ENCODE peak calls at places on chromosomes 4 and X, in four cellular contexts. One of them, this sample, is unnamed.

GRCh38 chr4:81531410-81531809 is 59.7 kb upstream of the RASGEF1B start:
- DNase-seq in NAMALWA: no peak
- DNase-seq in HEK293T: no peak
- DNase-seq in AG10803: no peak
- DNase-seq in this sample: no peak

GRCh38 chr4:1567808-1568581 is 116.1 kb downstream of the FAM53A start:
- DNase-seq in NAMALWA: no peak
- DNase-seq in HEK293T: no peak
- DNase-seq in AG10803: no peak
- DNase-seq in this sample: no peak

GRCh38 chr4:102388636-102389035 is 43.4 kb upstream of the SLC39A8 start:
- DNase-seq in NAMALWA: no peak
- DNase-seq in HEK293T: no peak
- DNase-seq in AG10803: no peak
- DNase-seq in this sample: no peak

GRCh38 chrX:108313662-108314061 is 124.6 kb downstream of the COL4A6 start:
- DNase-seq in NAMALWA: no peak
- DNase-seq in HEK293T: no peak
- DNase-seq in AG10803: no peak
- DNase-seq in this sample: no peak

GRCh38 chrX:24760601-24761000 is 66.9 kb downstream of the POLA1 start:
- DNase-seq in NAMALWA: no peak
- DNase-seq in HEK293T: no peak
- DNase-seq in AG10803: peak; percentile 61
- DNase-seq in this sample: peak; percentile 86

GRCh38 chr4:142567199-142567598 is 278.9 kb downstream of the INPP4B start:
- DNase-seq in NAMALWA: no peak
- DNase-seq in HEK293T: peak; percentile 19
- DNase-seq in AG10803: no peak
- DNase-seq in this sample: no peak

GRCh38 chrX:15973299-15973698 is 118.7 kb upstream of the AP1S2 start:
- DNase-seq in NAMALWA: peak; percentile 43
- DNase-seq in HEK293T: peak; percentile 33
- DNase-seq in AG10803: peak; percentile 4
- DNase-seq in this sample: peak; percentile 24

GRCh38 chrX:100895365-100896075 is 21.4 kb upstream of the NOX1 start:
- DNase-seq in NAMALWA: peak; percentile 39
- DNase-seq in HEK293T: peak; percentile 49
- DNase-seq in AG10803: peak; percentile 33
- DNase-seq in this sample: peak; percentile 91

GRCh38 chr4:68904786-68905185 is 46.8 kb downstream of the UGT2A3 start:
- DNase-seq in NAMALWA: peak; percentile 17
- DNase-seq in HEK293T: peak; percentile 21
- DNase-seq in AG10803: no peak
- DNase-seq in this sample: no peak

GRCh38 chr4:105859233-105859632 is 36.0 kb upstream of the NPNT start:
- DNase-seq in NAMALWA: no peak
- DNase-seq in HEK293T: no peak
- DNase-seq in AG10803: peak; percentile 72
- DNase-seq in this sample: peak; percentile 72

GRCh38 chr4:64911846-64912245 is 502.6 kb upstream of the TECRL start:
- DNase-seq in NAMALWA: no peak
- DNase-seq in HEK293T: no peak
- DNase-seq in AG10803: no peak
- DNase-seq in this sample: no peak

GRCh38 chrX:19446397-19446796 is 68.9 kb downstream of the MAP3K15 start:
- DNase-seq in NAMALWA: no peak
- DNase-seq in HEK293T: no peak
- DNase-seq in AG10803: no peak
- DNase-seq in this sample: no peak

GRCh38 chr4:185123479-185123878 is 19.6 kb upstream of the SLC25A4 start:
- DNase-seq in NAMALWA: no peak
- DNase-seq in HEK293T: no peak
- DNase-seq in AG10803: no peak
- DNase-seq in this sample: no peak

GRCh38 chr4:139676913-139677585 is 11.4 kb downstream of the MGST2 start:
- DNase-seq in NAMALWA: no peak
- DNase-seq in HEK293T: no peak
- DNase-seq in AG10803: no peak
- DNase-seq in this sample: no peak

GRCh38 chr4:30720021-30720655 is at the start of gene PCDH7:
- DNase-seq in NAMALWA: no peak
- DNase-seq in HEK293T: peak; percentile 12
- DNase-seq in AG10803: no peak
- DNase-seq in this sample: peak; percentile 80

GRCh38 chrX:77628294-77629025 is 157.6 kb downstream of the ATRX start:
- DNase-seq in NAMALWA: peak; percentile 19
- DNase-seq in HEK293T: no peak
- DNase-seq in AG10803: no peak
- DNase-seq in this sample: no peak

GRCh38 chrX:23765449-23765848 is 17.5 kb upstream of the SAT1 start:
- DNase-seq in NAMALWA: no peak
- DNase-seq in HEK293T: no peak
- DNase-seq in AG10803: no peak
- DNase-seq in this sample: no peak

GRCh38 chr4:147480891-147481576 is at the start of gene EDNRA:
- DNase-seq in NAMALWA: no peak
- DNase-seq in HEK293T: peak; percentile 53
- DNase-seq in AG10803: peak; percentile 60
- DNase-seq in this sample: peak; percentile 68

GRCh38 chrX:105190252-105190853 is 30.1 kb downstream of the TEX13A start:
- DNase-seq in NAMALWA: peak; percentile 34
- DNase-seq in HEK293T: peak; percentile 27
- DNase-seq in AG10803: peak; percentile 4
- DNase-seq in this sample: peak; percentile 37

GRCh38 chr4:110084154-110084553 is 114.3 kb downstream of the ELOVL6 start:
- DNase-seq in NAMALWA: no peak
- DNase-seq in HEK293T: no peak
- DNase-seq in AG10803: no peak
- DNase-seq in this sample: no peak

GRCh38 chr4:41214158-41215146 is at the start of gene APBB2:
- DNase-seq in NAMALWA: peak; percentile 81
- DNase-seq in HEK293T: peak; percentile 82
- DNase-seq in AG10803: peak; percentile 96
- DNase-seq in this sample: peak; percentile 99

GRCh38 chr4:7546809-7547367 is 112.2 kb upstream of the PSAPL1 start:
- DNase-seq in NAMALWA: no peak
- DNase-seq in HEK293T: no peak
- DNase-seq in AG10803: peak; percentile 71
- DNase-seq in this sample: no peak

GRCh38 chr4:80070880-80071620 is 2.0 kb downstream of the ANTXR2 start:
- DNase-seq in NAMALWA: no peak
- DNase-seq in HEK293T: no peak
- DNase-seq in AG10803: peak; percentile 37
- DNase-seq in this sample: no peak

GRCh38 chrX:24133280-24133679 is 16.2 kb upstream of the ZFX start:
- DNase-seq in NAMALWA: no peak
- DNase-seq in HEK293T: no peak
- DNase-seq in AG10803: no peak
- DNase-seq in this sample: no peak

GRCh38 chr4:66160606-66161005 is 490.3 kb upstream of the EPHA5 start:
- DNase-seq in NAMALWA: no peak
- DNase-seq in HEK293T: no peak
- DNase-seq in AG10803: no peak
- DNase-seq in this sample: no peak

GRCh38 chr4:52550186-52550585 is 108.9 kb downstream of the USP46 start:
- DNase-seq in NAMALWA: no peak
- DNase-seq in HEK293T: no peak
- DNase-seq in AG10803: no peak
- DNase-seq in this sample: no peak

GRCh38 chr4:188439641-188440311 is 300.5 kb downstream of the TRIML1 start:
- DNase-seq in NAMALWA: no peak
- DNase-seq in HEK293T: no peak
- DNase-seq in AG10803: peak; percentile 40
- DNase-seq in this sample: peak; percentile 37